ENCODE peak calls at places on chromosome 7, in eight cellular contexts. X is GM23338, M is brain microvascular endothelial cell, P is fibroblast of the aortic adventitia, J is GM12878, T is Peyer's patch, S is HL-60, G is Panc1. B is an unnamed sample.

GRCh38 chr7:117019786-117020604 is 66.7 kb downstream of the ST7 start:
- DNase-seq in X (peak), M (peak), P (peak), J (no peak), T (no peak), S (no peak), G (peak), B (no peak)

GRCh38 chr7:149449897-149450296 is 11.0 kb downstream of the ZNF777 start:
- DNase-seq in X (no peak), M (no peak), P (no peak), J (no peak), T (no peak), S (no peak), G (no peak), B (no peak)

GRCh38 chr7:36280840-36281812 is 108.5 kb upstream of the ANLN start:
- DNase-seq in X (peak), M (peak), P (peak), J (no peak), T (no peak), S (peak), G (peak), B (no peak)

GRCh38 chr7:73774923-73775322 is 4.9 kb upstream of the CLDN3 start:
- DNase-seq in X (no peak), M (no peak), P (peak), J (no peak), T (no peak), S (no peak), G (no peak), B (no peak)

GRCh38 chr7:27526991-27527722 is 135.5 kb downstream of the HIBADH start:
- DNase-seq in X (no peak), M (no peak), P (peak), J (no peak), T (no peak), S (no peak), G (no peak), B (no peak)

GRCh38 chr7:44767912-44768662 is 19.4 kb downstream of the ZMIZ2 start:
- DNase-seq in X (no peak), M (no peak), P (peak), J (no peak), T (peak), S (no peak), G (no peak), B (no peak)

GRCh38 chr7:84231157-84231556 is 36.6 kb upstream of the SEMA3A start:
- DNase-seq in X (no peak), M (peak), P (peak), J (no peak), T (no peak), S (no peak), G (no peak), B (no peak)

GRCh38 chr7:28349637-28350036 is 62.7 kb upstream of the CREB5 start:
- DNase-seq in X (no peak), M (peak), P (no peak), J (no peak), T (no peak), S (no peak), G (peak), B (no peak)

GRCh38 chr7:35971133-35971995 is 170.5 kb downstream of the SEPTIN7 start:
- DNase-seq in X (no peak), M (no peak), P (no peak), J (no peak), T (no peak), S (no peak), G (no peak), B (no peak)

GRCh38 chr7:105742787-105743186 is 133.6 kb downstream of the ATXN7L1 start:
- DNase-seq in X (no peak), M (no peak), P (no peak), J (no peak), T (no peak), S (no peak), G (no peak), B (no peak)

GRCh38 chr7:70694357-70694908 is 437.5 kb upstream of the GALNT17 start:
- DNase-seq in X (peak), M (peak), P (peak), J (no peak), T (no peak), S (no peak), G (no peak), B (no peak)

GRCh38 chr7:6111041-6111440 is 79.9 kb downstream of the ANKRD61 start:
- DNase-seq in X (no peak), M (no peak), P (no peak), J (no peak), T (no peak), S (no peak), G (no peak), B (no peak)

GRCh38 chr7:73308074-73308664 is 457 bp downstream of the NSUN5 start:
- DNase-seq in X (peak), M (no peak), P (no peak), J (no peak), T (peak), S (no peak), G (no peak), B (no peak)

GRCh38 chr7:75628055-75628454 is 110.7 kb downstream of the HIP1 start:
- DNase-seq in X (no peak), M (no peak), P (no peak), J (no peak), T (no peak), S (no peak), G (no peak), B (no peak)

GRCh38 chr7:148575640-148576411 is 14.7 kb upstream of the C7orf33 start:
- DNase-seq in X (peak), M (peak), P (peak), J (no peak), T (peak), S (no peak), G (peak), B (no peak)

GRCh38 chr7:131272086-131272485 is 55.6 kb upstream of the MKLN1 start:
- DNase-seq in X (no peak), M (no peak), P (no peak), J (no peak), T (no peak), S (no peak), G (no peak), B (no peak)

GRCh38 chr7:1558181-1558811 is 2.3 kb upstream of the TMEM184A start:
- DNase-seq in X (peak), M (no peak), P (no peak), J (no peak), T (no peak), S (no peak), G (no peak), B (no peak)

GRCh38 chr7:143003393-143004051 is 23.4 kb downstream of the OR9A2 start:
- DNase-seq in X (peak), M (no peak), P (peak), J (peak), T (no peak), S (peak), G (peak), B (peak)

GRCh38 chr7:143002856-143003255 is 24.1 kb downstream of the OR9A2 start:
- DNase-seq in X (no peak), M (no peak), P (no peak), J (no peak), T (no peak), S (no peak), G (no peak), B (no peak)

GRCh38 chr7:142999793-143000192 is 27.1 kb downstream of the OR9A2 start:
- DNase-seq in X (no peak), M (no peak), P (no peak), J (no peak), T (no peak), S (no peak), G (no peak), B (no peak)

GRCh38 chr7:143000648-143001047 is 26.3 kb downstream of the OR9A2 start:
- DNase-seq in X (no peak), M (no peak), P (no peak), J (no peak), T (no peak), S (no peak), G (no peak), B (no peak)

DNA sequence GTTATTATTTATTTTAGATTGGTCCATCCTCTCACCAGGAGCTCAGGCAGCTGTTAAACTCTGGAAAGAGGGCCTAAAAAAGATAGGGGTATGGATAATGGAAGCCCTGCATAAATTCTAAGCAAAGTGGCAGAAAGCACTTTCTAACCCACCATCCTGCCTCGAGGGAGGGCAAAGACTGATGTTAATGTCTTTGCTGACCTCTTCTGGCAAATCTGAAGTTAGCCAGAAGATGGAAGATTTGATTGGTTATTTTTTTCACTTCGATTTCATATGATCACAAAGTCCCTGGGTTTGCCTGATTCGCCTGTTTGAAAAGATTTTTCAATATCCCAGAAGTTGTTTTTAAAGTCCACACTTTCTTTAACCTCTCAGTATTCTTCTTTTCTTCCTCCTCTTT is 24.8 kb downstream of the OR9A2 start:
- DNase-seq in X (peak), M (no peak), P (peak), J (no peak), T (no peak), S (no peak), G (no peak), B (no peak)
- TF ChIP-seq CTCF in X (peak), M (peak), P (peak), J (peak), T (no peak), S (peak), G (peak), B (peak)

GRCh38 chr7:57425969-57426628 is 23.9 kb upstream of the ZNF716 start:
- DNase-seq in X (no peak), M (no peak), P (no peak), J (no peak), T (no peak), S (no peak), G (no peak), B (no peak)
- TF ChIP-seq CTCF in X (peak), M (peak), P (peak), J (no peak), T (no peak), S (no peak), G (peak), B (peak)

GRCh38 chr7:155326385-155326784 is 28.7 kb downstream of the INSIG1 start:
- DNase-seq in X (no peak), M (no peak), P (no peak), J (no peak), T (no peak), S (no peak), G (no peak), B (no peak)

GRCh38 chr7:155324012-155324917 is 26.6 kb downstream of the INSIG1 start:
- DNase-seq in X (no peak), M (no peak), P (no peak), J (no peak), T (no peak), S (no peak), G (no peak), B (no peak)

GRCh38 chr7:155322530-155322929 is 24.9 kb downstream of the INSIG1 start:
- DNase-seq in X (no peak), M (no peak), P (no peak), J (no peak), T (no peak), S (no peak), G (no peak), B (no peak)

GRCh38 chr7:155324918-155325235 is 27.2 kb downstream of the INSIG1 start:
- DNase-seq in X (no peak), M (no peak), P (no peak), J (no peak), T (no peak), S (no peak), G (no peak), B (no peak)

GRCh38 chr7:155323001-155323638 is 25.4 kb downstream of the INSIG1 start:
- DNase-seq in X (no peak), M (no peak), P (no peak), J (no peak), T (no peak), S (no peak), G (no peak), B (no peak)
- TF ChIP-seq CTCF in X (no peak), M (no peak), P (no peak), J (no peak), T (no peak), S (no peak), G (no peak), B (no peak)

GRCh38 chr7:37449621-37450020 is 957 bp upstream of the ELMO1 start:
- DNase-seq in X (peak), M (no peak), P (no peak), J (no peak), T (no peak), S (no peak), G (no peak), B (no peak)
- TF ChIP-seq CTCF in X (no peak), M (no peak), P (no peak), J (no peak), T (no peak), S (no peak), G (no peak), B (no peak)

DNA sequence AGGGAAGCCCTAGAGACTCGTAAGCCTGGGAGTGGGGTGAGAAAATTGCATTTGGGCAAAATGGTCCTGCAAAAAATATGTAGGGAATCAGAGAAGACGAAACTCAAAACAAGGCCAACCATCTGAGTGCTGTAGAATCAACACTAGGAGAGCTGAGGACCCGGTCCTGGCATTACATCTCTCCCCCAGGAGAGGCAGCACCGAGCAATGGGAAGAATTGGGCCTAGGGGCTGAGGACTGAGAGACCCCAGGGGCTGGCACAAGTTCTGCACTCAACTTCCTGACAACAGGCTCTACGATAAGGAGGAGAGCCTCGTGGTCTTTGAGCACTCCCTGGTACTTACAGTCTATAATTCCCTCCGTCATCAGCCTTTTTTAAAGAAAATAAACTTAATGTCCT is 47.6 kb downstream of the BPGM start:
- DNase-seq in X (peak), M (no peak), P (no peak), J (no peak), T (no peak), S (no peak), G (no peak), B (no peak)
- TF ChIP-seq CTCF in X (peak), M (peak), P (peak), J (peak), T (no peak), S (peak), G (peak), B (peak)

DNA sequence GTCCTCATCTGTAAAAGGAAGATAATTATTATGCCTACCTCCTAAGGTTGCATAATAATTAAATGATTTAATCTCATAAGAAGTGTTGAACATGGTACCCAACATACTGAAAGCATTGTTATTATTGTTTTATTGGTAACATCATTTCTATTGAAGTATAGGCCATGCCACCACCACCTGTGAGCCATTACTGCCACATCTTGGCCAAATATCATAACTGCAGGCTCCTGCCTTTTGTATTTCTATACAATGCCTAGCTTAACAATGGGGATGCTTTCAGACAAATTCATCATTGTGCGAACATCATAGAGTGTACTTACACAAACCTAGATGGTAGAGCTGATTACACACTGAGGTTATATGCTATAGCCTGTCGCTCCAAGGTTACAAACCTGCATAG is 61.1 kb upstream of the NPSR1 start:
- DNase-seq in X (peak), M (peak), P (no peak), J (no peak), T (no peak), S (no peak), G (no peak), B (no peak)
- TF ChIP-seq CTCF in X (peak), M (peak), P (peak), J (peak), T (no peak), S (peak), G (peak), B (no peak)

GRCh38 chr7:54476609-54477008 is 65.6 kb upstream of the VSTM2A start:
- DNase-seq in X (no peak), M (no peak), P (no peak), J (no peak), T (no peak), S (no peak), G (no peak), B (no peak)

GRCh38 chr7:54477083-54477482 is 65.1 kb upstream of the VSTM2A start:
- DNase-seq in X (peak), M (no peak), P (no peak), J (no peak), T (no peak), S (no peak), G (no peak), B (no peak)
- TF ChIP-seq CTCF in X (peak), M (no peak), P (no peak), J (no peak), T (no peak), S (no peak), G (peak), B (no peak)

GRCh38 chr7:51428226-51428887 is 111.7 kb upstream of the COBL start:
- DNase-seq in X (peak), M (peak), P (no peak), J (no peak), T (no peak), S (no peak), G (no peak), B (no peak)
- TF ChIP-seq CTCF in X (peak), M (peak), P (no peak), J (no peak), T (peak), S (no peak), G (peak), B (no peak)

GRCh38 chr7:155411718-155412415 is 46.1 kb upstream of the EN2 start:
- DNase-seq in X (no peak), M (no peak), P (no peak), J (no peak), T (no peak), S (no peak), G (no peak), B (no peak)

GRCh38 chr7:155414508-155414907 is 43.4 kb upstream of the EN2 start:
- DNase-seq in X (peak), M (no peak), P (no peak), J (no peak), T (no peak), S (no peak), G (no peak), B (no peak)

GRCh38 chr7:155415093-155415492 is 42.8 kb upstream of the EN2 start:
- DNase-seq in X (no peak), M (no peak), P (no peak), J (no peak), T (no peak), S (no peak), G (no peak), B (no peak)

GRCh38 chr7:155410436-155410835 is 47.5 kb upstream of the EN2 start:
- DNase-seq in X (peak), M (no peak), P (no peak), J (no peak), T (no peak), S (no peak), G (no peak), B (no peak)

GRCh38 chr7:155412416-155413253 is 45.3 kb upstream of the EN2 start:
- DNase-seq in X (peak), M (peak), P (peak), J (no peak), T (peak), S (peak), G (peak), B (peak)
- TF ChIP-seq CTCF in X (peak), M (peak), P (peak), J (peak), T (peak), S (peak), G (peak), B (peak)

B was measured in GM12864.